ENCODE peak calls at places on chromosome 3, in six cellular contexts. F, S, C, J, I and Z are unnamed samples.

GRCh38 chr3:45477838-45478237 is 89.5 kb downstream of the LARS2 start:
- DNase-seq in S (no peak), F (no peak), J (no peak), C (no peak), I (no peak), Z (no peak)

GRCh38 chr3:61547625-61548024 is 13.7 kb upstream of the PTPRG start:
- DNase-seq in J (no peak), F (no peak), I (no peak), S (no peak), C (no peak), Z (no peak)

GRCh38 chr3:72219752-72220151 is 434.8 kb upstream of the PROK2 start:
- DNase-seq in J (no peak), F (no peak), C (no peak), S (no peak), I (no peak), Z (no peak)

GRCh38 chr3:128056258-128056657 is 4.0 kb downstream of the SEC61A1 start:
- DNase-seq in F (no peak), J (no peak), C (no peak), I (no peak), S (no peak), Z (no peak)

GRCh38 chr3:147392083-147392916 is 14.0 kb downstream of the ZIC4 start:
- DNase-seq in F (no peak), I (no peak), S (no peak), J (no peak), C (peak; percentile 91), Z (no peak)

GRCh38 chr3:58562498-58562897 is 14.7 kb downstream of the FAM107A start:
- DNase-seq in F (no peak), C (no peak), I (no peak), J (no peak), S (no peak), Z (no peak)

GRCh38 chr3:12997387-12997786 is 75.8 kb downstream of the IQSEC1 start:
- DNase-seq in F (no peak), C (no peak), S (no peak), J (no peak), I (no peak), Z (no peak)

GRCh38 chr3:167882057-167882667 is 146.6 kb downstream of the SERPINI1 start:
- DNase-seq in S (no peak), I (peak; percentile 32), F (peak; percentile 39), J (peak; percentile 30), C (peak; percentile 21), Z (peak; percentile 21)

GRCh38 chr3:24343084-24343783 is 151.4 kb downstream of the THRB start:
- DNase-seq in J (no peak), F (no peak), I (no peak), S (no peak), C (no peak), Z (no peak)

GRCh38 chr3:193955719-193956118 is 180.2 kb upstream of the HES1 start:
- DNase-seq in F (no peak), S (no peak), J (no peak), I (no peak), C (no peak), Z (no peak)

GRCh38 chr3:27659279-27660021 is 62.7 kb downstream of the EOMES start:
- DNase-seq in I (peak; percentile 51), S (no peak), C (peak; percentile 66), J (peak; percentile 48), F (peak; percentile 62), Z (peak; percentile 74)

GRCh38 chr3:107999215-107999775 is 91.5 kb downstream of the CD47 start:
- DNase-seq in C (no peak), J (no peak), I (no peak), S (peak; percentile 34), F (no peak), Z (no peak)

GRCh38 chr3:37442397-37442796 is 268.0 kb upstream of the LRRFIP2 start:
- DNase-seq in J (no peak), S (no peak), I (no peak), F (no peak), C (no peak), Z (no peak)

GRCh38 chr3:165768680-165769079 is 68.5 kb downstream of the BCHE start:
- DNase-seq in C (no peak), I (no peak), F (no peak), J (no peak), S (no peak), Z (no peak)

GRCh38 chr3:172061724-172062184 is 22.4 kb downstream of the FNDC3B start:
- DNase-seq in I (no peak), C (no peak), J (peak; percentile 88), S (no peak), F (no peak), Z (no peak)

GRCh38 chr3:125591116-125591755 is 4.1 kb downstream of the OSBPL11 start:
- DNase-seq in J (no peak), C (peak; percentile 23), F (no peak), I (no peak), S (no peak), Z (no peak)

GRCh38 chr3:133479895-133480669 is 80.2 kb downstream of the BFSP2 start:
- DNase-seq in F (peak; percentile 79), S (no peak), J (peak; percentile 19), C (no peak), I (no peak), Z (peak; percentile 44)

GRCh38 chr3:191139771-191140170 is 59.3 kb upstream of the OSTN start:
- DNase-seq in S (no peak), J (no peak), C (no peak), F (no peak), I (no peak), Z (no peak)

GRCh38 chr3:151838574-151839312 is 24.8 kb downstream of the AADAC start:
- DNase-seq in J (peak; percentile 77), F (peak; percentile 75), C (peak; percentile 31), S (no peak), I (peak; percentile 43), Z (no peak)
- TF ChIP-seq JUND in J (no peak), F (no peak), C (no peak), S (no peak), I (no peak), Z (no peak)

GRCh38 chr3:15800327-15800726 is 2.5 kb upstream of the ANKRD28 start:
- DNase-seq in J (no peak), C (no peak), I (no peak), S (no peak), F (no peak), Z (no peak)

GRCh38 chr3:15797600-15798303 is at the start of gene ANKRD28:
- DNase-seq in I (peak; percentile 59), J (peak; percentile 58), C (peak; percentile 13), S (no peak), F (peak; percentile 86), Z (peak; percentile 60)

GRCh38 chr3:15800780-15801179 is 3.0 kb upstream of the ANKRD28 start:
- DNase-seq in F (no peak), I (no peak), C (no peak), S (no peak), J (no peak), Z (no peak)

GRCh38 chr3:15796771-15797599 is 794 bp downstream of the ANKRD28 start:
- DNase-seq in F (peak; percentile 56), I (peak; percentile 40), S (no peak), C (peak; percentile 9), J (peak; percentile 52), Z (peak; percentile 13)

GRCh38 chr3:15798533-15799245 is 910 bp upstream of the ANKRD28 start:
- DNase-seq in J (no peak), F (no peak), S (no peak), I (no peak), C (no peak), Z (no peak)
- TF ChIP-seq JUND in J (no peak), F (no peak), S (no peak), I (no peak), C (no peak), Z (peak; percentile 16)

GRCh38 chr3:159884661-159885402 is 103.8 kb upstream of the IL12A start:
- DNase-seq in C (peak; percentile 52), J (peak; percentile 9), I (peak; percentile 18), S (no peak), F (no peak), Z (peak; percentile 23)
- TF ChIP-seq JUND in C (no peak), J (no peak), I (no peak), S (no peak), F (no peak), Z (no peak)

DNA sequence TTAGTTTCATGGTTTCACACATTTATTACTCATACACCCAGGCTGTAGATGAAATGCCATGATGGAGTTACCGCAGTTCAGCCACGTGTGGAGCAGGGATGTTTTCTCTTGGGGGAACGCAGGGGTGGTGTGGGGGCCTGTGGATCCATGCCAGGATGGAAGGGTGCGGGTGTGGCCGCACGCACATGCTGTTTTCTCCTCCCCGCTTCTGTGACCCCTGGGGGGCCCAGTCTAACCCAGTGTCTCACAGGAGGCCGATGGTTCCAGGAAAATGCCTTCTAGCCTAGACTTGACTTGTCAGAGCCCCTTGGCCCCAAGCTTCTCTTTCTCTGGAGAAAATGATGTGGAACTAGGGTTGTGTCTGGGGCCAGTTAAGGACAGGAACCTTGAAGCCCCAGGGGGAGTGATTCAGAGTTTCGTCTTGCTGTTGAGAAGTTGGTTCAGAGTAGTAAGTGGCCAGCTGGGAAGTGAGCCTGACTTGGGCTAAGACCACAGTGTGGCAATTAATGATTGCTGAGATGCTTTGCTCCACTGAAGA is 240.4 kb upstream of the BHLHE40 start:
- DNase-seq in F (no peak), J (no peak), I (peak; percentile 39), S (no peak), C (no peak), Z (no peak)
- TF ChIP-seq JUND in F (no peak), J (no peak), I (peak; percentile 16), S (no peak), C (no peak), Z (no peak)

GRCh38 chr3:189132125-189132744 is 39.5 kb upstream of the TPRG1 start:
- DNase-seq in S (no peak), C (no peak), F (peak; percentile 93), I (no peak), J (peak; percentile 65), Z (no peak)
- TF ChIP-seq JUND in S (no peak), C (peak; percentile 91), F (peak; percentile 99), I (no peak), J (no peak), Z (no peak)

GRCh38 chr3:53613111-53613510 is 118.7 kb downstream of the CACNA1D start:
- DNase-seq in J (no peak), S (no peak), C (no peak), I (no peak), F (no peak), Z (no peak)
- TF ChIP-seq JUND in J (no peak), S (no peak), C (no peak), I (no peak), F (no peak), Z (no peak)